ENCODE peak calls at places on chromosomes 1 and 21, in four cellular contexts. I, C, L and F are unnamed samples.

GRCh38 chr1:24996983-24997893 is 67.2 kb upstream of the RUNX3 start:
- DNase-seq in I (no peak), C (no peak), L (no peak), F (no peak)

GRCh38 chr1:202505356-202505755 is 156.9 kb downstream of the PPP1R12B start:
- DNase-seq in I (no peak), C (no peak), L (no peak), F (no peak)

GRCh38 chr1:155379180-155379876 is 58.6 kb downstream of the RUSC1 start:
- DNase-seq in I (no peak), C (no peak), L (peak; percentile 13), F (no peak)

GRCh38 chr1:153945795-153946621 is 510 bp downstream of the DENND4B start:
- DNase-seq in I (no peak), C (no peak), L (peak; percentile 86), F (no peak)

GRCh38 chr1:217453816-217454215 is 177.1 kb downstream of the GPATCH2 start:
- DNase-seq in I (no peak), C (no peak), L (no peak), F (no peak)

GRCh38 chr1:55040083-55040952 is 970 bp downstream of the PCSK9 start:
- DNase-seq in I (no peak), C (no peak), L (peak; percentile 31), F (no peak)

GRCh38 chr1:54135436-54136120 is 17.2 kb downstream of the CDCP2 start:
- DNase-seq in I (no peak), C (peak; percentile 38), L (no peak), F (no peak)

GRCh38 chr1:24765308-24765988 is 20.2 kb downstream of the CLIC4 start:
- DNase-seq in I (no peak), C (no peak), L (peak; percentile 62), F (no peak)

GRCh38 chr1:231613419-231614349 is 12.9 kb upstream of the DISC1 start:
- DNase-seq in I (no peak), C (no peak), L (no peak), F (no peak)

GRCh38 chr1:236950365-236950764 is 53.9 kb downstream of the MT1HL1 start:
- DNase-seq in I (no peak), C (no peak), L (no peak), F (no peak)

GRCh38 chr21:31351438-31351837 is 7.4 kb upstream of the TIAM1 start:
- DNase-seq in I (no peak), C (no peak), L (no peak), F (no peak)

GRCh38 chr21:34510148-34511142 is 1.6 kb downstream of the KCNE1 start:
- DNase-seq in I (peak; percentile 18), C (peak; percentile 67), L (peak; percentile 42), F (no peak)

GRCh38 chr1:178910023-178910422 is 39.1 kb upstream of the ANGPTL1 start:
- DNase-seq in I (no peak), C (no peak), L (no peak), F (no peak)

GRCh38 chr1:174768949-174769348 is 230.8 kb upstream of the CACYBP start:
- DNase-seq in I (no peak), C (no peak), L (no peak), F (no peak)

GRCh38 chr1:181142096-181143043 is 53.9 kb downstream of the IER5 start:
- DNase-seq in I (peak; percentile 48), C (peak; percentile 86), L (peak; percentile 94), F (peak; percentile 64)
- H3K27ac ChIP-seq in I (no peak overlapping the region), C (no peak overlapping the region), L (peak overlapping the region; percentile 36), F (peak overlapping the region; percentile 53)

GRCh38 chr1:29641921-29642320 is 405.6 kb downstream of the PTPRU start:
- DNase-seq in I (no peak), C (no peak), L (no peak), F (no peak)

GRCh38 chr1:29638281-29638680 is 402.0 kb downstream of the PTPRU start:
- DNase-seq in I (no peak), C (no peak), L (no peak), F (no peak)

GRCh38 chr1:29640428-29640785 is 404.1 kb downstream of the PTPRU start:
- DNase-seq in I (no peak), C (no peak), L (no peak), F (no peak)

GRCh38 chr1:29639156-29639736 is 402.9 kb downstream of the PTPRU start:
- DNase-seq in I (peak; percentile 43), C (no peak), L (no peak), F (no peak)

GRCh38 chr1:29639741-29640427 is 403.6 kb downstream of the PTPRU start:
- DNase-seq in I (peak; percentile 58), C (no peak), L (no peak), F (no peak)
- TF ChIP-seq TCF7L2 in I (no peak), C (no peak), L (no peak), F (no peak)

GRCh38 chr1:66380452-66381212 is 153.3 kb upstream of the SGIP1 start:
- DNase-seq in I (no peak), C (no peak), L (no peak), F (no peak)

GRCh38 chr1:66384258-66384657 is 149.7 kb upstream of the SGIP1 start:
- DNase-seq in I (no peak), C (no peak), L (no peak), F (no peak)

GRCh38 chr1:66381626-66382275 is 152.2 kb upstream of the SGIP1 start:
- DNase-seq in I (no peak), C (no peak), L (no peak), F (no peak)

GRCh38 chr1:66383602-66384001 is 150.4 kb upstream of the SGIP1 start:
- DNase-seq in I (no peak), C (no peak), L (no peak), F (no peak)

DNA sequence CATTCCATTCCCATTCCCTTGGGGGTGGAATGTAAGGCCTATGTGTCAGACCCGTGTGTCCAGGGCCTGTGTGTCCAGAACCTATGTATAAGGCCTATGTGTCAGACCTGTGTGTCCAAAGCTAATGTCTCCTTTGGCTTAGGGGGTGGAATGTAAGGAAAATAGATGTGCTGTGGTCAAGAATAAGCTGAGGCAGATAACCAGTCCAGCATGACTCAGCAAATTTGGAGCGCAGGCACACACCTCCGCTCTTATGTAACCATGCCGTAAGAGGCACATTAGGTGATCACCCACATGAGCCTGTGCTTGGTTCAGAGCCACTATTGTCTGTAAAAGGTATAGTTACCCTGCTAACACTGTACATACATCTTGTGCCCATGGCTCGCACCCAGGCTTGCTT is 150.8 kb upstream of the SGIP1 start:
- DNase-seq in I (no peak), C (no peak), L (no peak), F (no peak)
- TF ChIP-seq SIN3A in I (no peak), C (no peak), L (no peak), F (no peak)

DNA sequence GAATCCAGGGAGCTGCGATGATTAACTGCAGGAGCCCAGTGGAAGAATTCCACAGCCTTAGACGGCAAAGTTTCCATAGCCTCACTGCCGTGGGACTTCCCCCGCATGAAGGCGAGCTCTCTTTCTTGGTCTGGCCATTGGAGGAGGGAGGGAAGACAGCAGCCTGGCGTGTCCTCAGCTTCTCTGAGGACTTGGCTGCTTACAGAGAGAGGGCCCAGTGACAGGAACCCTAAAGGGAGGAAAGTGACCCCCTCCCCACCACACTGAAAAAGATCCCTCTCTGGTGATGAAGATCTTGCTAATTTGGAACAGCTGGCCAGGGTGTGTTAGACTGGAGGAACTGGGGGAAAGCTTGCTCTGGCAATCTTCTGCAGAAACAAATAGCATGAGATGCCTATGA is 41.0 kb downstream of the ATP2B4 start:
- DNase-seq in I (no peak), C (no peak), L (no peak), F (no peak)
- H3K27ac ChIP-seq in I (no peak overlapping the region), C (no peak overlapping the region), L (no peak overlapping the region), F (no peak overlapping the region)

DNA sequence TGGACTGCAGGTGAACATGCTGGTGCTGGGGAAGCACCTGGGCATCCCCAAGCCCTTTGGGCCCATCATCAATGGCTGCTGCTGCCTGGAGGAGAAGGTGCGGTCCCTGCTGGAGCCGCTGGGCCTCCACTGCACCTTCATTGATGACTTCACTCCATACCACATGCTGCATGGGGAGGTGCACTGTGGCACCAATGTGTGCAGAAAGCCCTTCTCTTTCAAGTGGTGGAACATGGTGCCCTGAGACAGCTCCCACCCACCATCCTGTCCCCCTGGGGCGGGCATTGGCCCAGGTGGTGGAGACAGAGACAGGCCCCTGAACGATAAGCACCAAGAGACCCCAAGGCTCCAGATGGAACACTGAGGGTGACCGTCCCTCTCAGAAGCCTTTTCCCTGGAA is 25.2 kb upstream of the PADI4 start:
- DNase-seq in I (no peak), C (no peak), L (no peak), F (no peak)
- TF ChIP-seq TCF7L2 in I (no peak), C (no peak), L (no peak), F (no peak)